ENCODE peak calls at places on chromosomes 16 and 17, in five cellular contexts. One of them, this sample, is unnamed.

GRCh38 chr17:14471052-14471451 is 170.2 kb downstream of the HS3ST3B1 start:
- DNase-seq in cardiac muscle cell: no peak
- DNase-seq in A549: peak; percentile 89
- DNase-seq in heart left ventricle: no peak
- DNase-seq in GM23338: no peak
- DNase-seq in this sample: no peak

GRCh38 chr17:7004398-7005253 is 7.8 kb upstream of the RNASEK start:
- DNase-seq in A549: peak; percentile 85
- DNase-seq in GM23338: peak; percentile 87
- DNase-seq in heart left ventricle: no peak
- DNase-seq in cardiac muscle cell: peak; percentile 75
- DNase-seq in this sample: no peak

GRCh38 chr17:28846231-28846630 is 3.6 kb upstream of the FAM222B start:
- DNase-seq in cardiac muscle cell: no peak
- DNase-seq in GM23338: no peak
- DNase-seq in heart left ventricle: no peak
- DNase-seq in A549: no peak
- DNase-seq in this sample: no peak

GRCh38 chr16:19831678-19832077 is 53.0 kb downstream of the GPRC5B start:
- DNase-seq in heart left ventricle: no peak
- DNase-seq in A549: peak; percentile 24
- DNase-seq in cardiac muscle cell: peak; percentile 35
- DNase-seq in GM23338: no peak
- DNase-seq in this sample: no peak

GRCh38 chr17:65546579-65546978 is 14.9 kb downstream of the AXIN2 start:
- DNase-seq in cardiac muscle cell: no peak
- DNase-seq in GM23338: no peak
- DNase-seq in heart left ventricle: no peak
- DNase-seq in A549: no peak
- DNase-seq in this sample: no peak

GRCh38 chr16:80806957-80807356 is 2.6 kb upstream of the CDYL2 start:
- DNase-seq in cardiac muscle cell: no peak
- DNase-seq in A549: peak; percentile 7
- DNase-seq in heart left ventricle: no peak
- DNase-seq in GM23338: no peak
- DNase-seq in this sample: no peak

GRCh38 chr17:80063815-80064585 is 27.6 kb downstream of the CCDC40 start:
- DNase-seq in cardiac muscle cell: no peak
- DNase-seq in GM23338: no peak
- DNase-seq in A549: peak; percentile 83
- DNase-seq in heart left ventricle: no peak
- DNase-seq in this sample: peak; percentile 71

GRCh38 chr17:39187152-39187830 is 10.2 kb downstream of the CACNB1 start:
- DNase-seq in GM23338: no peak
- DNase-seq in heart left ventricle: no peak
- DNase-seq in cardiac muscle cell: no peak
- DNase-seq in A549: no peak
- DNase-seq in this sample: no peak

GRCh38 chr17:32516940-32517711 is 30.3 kb downstream of the CDK5R1 start:
- DNase-seq in A549: no peak
- DNase-seq in heart left ventricle: no peak
- DNase-seq in cardiac muscle cell: no peak
- DNase-seq in GM23338: no peak
- DNase-seq in this sample: no peak

GRCh38 chr16:46926470-46927225 is 42.5 kb downstream of the GPT2 start:
- DNase-seq in cardiac muscle cell: no peak
- DNase-seq in GM23338: no peak
- DNase-seq in A549: no peak
- DNase-seq in heart left ventricle: no peak
- DNase-seq in this sample: no peak

GRCh38 chr17:17883801-17884200 is 47.0 kb upstream of the SREBF1 start:
- DNase-seq in cardiac muscle cell: no peak
- DNase-seq in heart left ventricle: no peak
- DNase-seq in GM23338: no peak
- DNase-seq in A549: no peak
- DNase-seq in this sample: no peak

GRCh38 chr16:4517812-4518211 is 20.8 kb downstream of the CDIP1 start:
- DNase-seq in A549: peak; percentile 47
- DNase-seq in heart left ventricle: no peak
- DNase-seq in GM23338: peak; percentile 87
- DNase-seq in cardiac muscle cell: peak; percentile 67
- DNase-seq in this sample: no peak

GRCh38 chr17:14813649-14814048 is 451.5 kb downstream of the PMP22 start:
- DNase-seq in A549: peak; percentile 52
- DNase-seq in GM23338: peak; percentile 95
- DNase-seq in heart left ventricle: peak; percentile 60
- DNase-seq in cardiac muscle cell: peak; percentile 59
- DNase-seq in this sample: no peak

GRCh38 chr17:45265823-45266222 is 3.9 kb upstream of the SPATA32 start:
- DNase-seq in cardiac muscle cell: no peak
- DNase-seq in A549: peak; percentile 57
- DNase-seq in heart left ventricle: no peak
- DNase-seq in GM23338: no peak
- DNase-seq in this sample: no peak

GRCh38 chr16:1767116-1767994 is 4.0 kb downstream of the NME3 start:
- DNase-seq in heart left ventricle: no peak
- DNase-seq in cardiac muscle cell: no peak
- DNase-seq in A549: no peak
- DNase-seq in GM23338: no peak
- DNase-seq in this sample: no peak

GRCh38 chr16:6428861-6429260 is 903.8 kb upstream of the RBFOX1 start:
- DNase-seq in A549: no peak
- DNase-seq in heart left ventricle: no peak
- DNase-seq in GM23338: no peak
- DNase-seq in cardiac muscle cell: no peak
- DNase-seq in this sample: no peak

GRCh38 chr17:81566461-81567126 is 14.4 kb upstream of the FAAP100 start:
- DNase-seq in cardiac muscle cell: no peak
- DNase-seq in GM23338: no peak
- DNase-seq in heart left ventricle: no peak
- DNase-seq in A549: peak; percentile 89
- DNase-seq in this sample: peak; percentile 86

GRCh38 chr17:47973541-47973940 is 2.6 kb downstream of the CDK5RAP3 start:
- DNase-seq in heart left ventricle: no peak
- DNase-seq in GM23338: no peak
- DNase-seq in A549: no peak
- DNase-seq in cardiac muscle cell: no peak
- DNase-seq in this sample: no peak

GRCh38 chr17:63458478-63458877 is 12.4 kb upstream of the CYB561 start:
- DNase-seq in GM23338: no peak
- DNase-seq in cardiac muscle cell: no peak
- DNase-seq in heart left ventricle: no peak
- DNase-seq in A549: no peak
- DNase-seq in this sample: no peak

GRCh38 chr17:358491-359133 is 6.0 kb upstream of the RPH3AL start:
- DNase-seq in GM23338: no peak
- DNase-seq in cardiac muscle cell: no peak
- DNase-seq in A549: no peak
- DNase-seq in heart left ventricle: peak; percentile 65
- DNase-seq in this sample: no peak

GRCh38 chr17:79800325-79801155 is 3.7 kb upstream of the CBX8 start:
- DNase-seq in cardiac muscle cell: no peak
- DNase-seq in GM23338: peak; percentile 92
- DNase-seq in A549: no peak
- DNase-seq in heart left ventricle: no peak
- DNase-seq in this sample: no peak

GRCh38 chr16:71610936-71611871 is 14.8 kb upstream of the MARVELD3 start:
- DNase-seq in cardiac muscle cell: peak; percentile 83
- DNase-seq in heart left ventricle: peak; percentile 77
- DNase-seq in GM23338: peak; percentile 94
- DNase-seq in A549: peak; percentile 76
- DNase-seq in this sample: no peak

GRCh38 chr17:4409659-4410058 is 24.1 kb upstream of the SPNS3 start:
- DNase-seq in GM23338: no peak
- DNase-seq in A549: no peak
- DNase-seq in heart left ventricle: no peak
- DNase-seq in cardiac muscle cell: no peak
- DNase-seq in this sample: no peak

GRCh38 chr17:82212331-82213250 is at the start of gene CCDC57:
- DNase-seq in A549: peak; percentile 85
- DNase-seq in heart left ventricle: peak; percentile 92
- DNase-seq in cardiac muscle cell: peak; percentile 87
- DNase-seq in GM23338: peak; percentile 83
- DNase-seq in this sample: peak; percentile 66

GRCh38 chr16:81401035-81401950 is 43.3 kb upstream of the CMIP start:
- DNase-seq in GM23338: no peak
- DNase-seq in A549: peak; percentile 97
- DNase-seq in cardiac muscle cell: no peak
- DNase-seq in heart left ventricle: no peak
- DNase-seq in this sample: peak; percentile 50

GRCh38 chr17:40179923-40180659 is 2.8 kb downstream of the RAPGEFL1 start:
- DNase-seq in GM23338: no peak
- DNase-seq in cardiac muscle cell: no peak
- DNase-seq in heart left ventricle: no peak
- DNase-seq in A549: no peak
- DNase-seq in this sample: no peak

GRCh38 chr17:59941131-59941530 is 23.4 kb downstream of the RNFT1 start:
- DNase-seq in heart left ventricle: no peak
- DNase-seq in cardiac muscle cell: no peak
- DNase-seq in A549: no peak
- DNase-seq in GM23338: no peak
- DNase-seq in this sample: no peak

GRCh38 chr16:9139965-9140364 is 48.5 kb downstream of the HAPSTR1 start:
- DNase-seq in heart left ventricle: peak; percentile 7
- DNase-seq in cardiac muscle cell: no peak
- DNase-seq in GM23338: peak; percentile 86
- DNase-seq in A549: peak; percentile 70
- DNase-seq in this sample: no peak

DNA sequence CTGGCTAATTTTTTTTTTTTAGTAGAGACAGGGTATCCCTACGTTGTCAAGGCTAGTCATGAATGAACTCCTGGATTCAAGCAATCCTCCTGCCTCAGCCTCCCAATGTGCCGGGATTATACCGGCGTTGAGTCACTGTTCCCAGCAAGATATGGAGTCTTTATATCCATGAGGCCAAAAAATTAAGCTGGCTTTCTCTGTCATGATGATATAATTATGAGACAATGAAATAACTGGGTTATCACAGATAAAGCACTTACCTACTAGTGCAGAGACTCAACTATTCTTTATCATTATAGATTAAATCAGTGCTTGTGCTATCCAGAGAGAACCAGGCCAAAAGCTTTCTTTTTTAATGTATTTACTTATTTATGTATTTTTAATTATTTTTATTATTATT is 36.2 kb downstream of the SMG6 start:
- DNase-seq in cardiac muscle cell: no peak
- DNase-seq in A549: no peak
- DNase-seq in heart left ventricle: no peak
- DNase-seq in GM23338: no peak
- DNase-seq in this sample: no peak
- H3K27ac ChIP-seq in cardiac muscle cell: peak overlapping the region; percentile 72
- H3K27ac ChIP-seq in A549: no peak overlapping the region
- H3K27ac ChIP-seq in heart left ventricle: no peak overlapping the region
- H3K27ac ChIP-seq in GM23338: no peak overlapping the region
- H3K27ac ChIP-seq in this sample: no peak overlapping the region

DNA sequence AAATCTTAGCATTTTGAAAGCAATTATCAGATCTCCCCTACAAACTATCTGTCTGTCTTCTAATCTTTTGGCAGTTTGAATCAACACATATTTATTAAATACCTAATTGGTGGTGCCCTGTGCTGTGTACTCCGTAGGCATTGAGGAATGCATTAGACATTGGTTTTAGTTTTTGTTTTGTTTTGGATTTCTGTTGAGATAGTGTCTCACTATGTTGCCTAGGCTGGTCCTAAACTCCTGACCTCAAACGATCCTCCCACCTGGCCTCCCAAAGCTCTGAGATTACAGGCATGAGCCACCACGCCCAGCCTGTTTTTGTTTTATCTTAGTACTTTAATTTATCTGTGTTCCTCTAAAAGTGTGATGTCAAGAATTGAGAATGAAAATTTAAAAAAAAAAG is 124.8 kb upstream of the RBL2 start:
- DNase-seq in cardiac muscle cell: no peak
- DNase-seq in A549: no peak
- DNase-seq in heart left ventricle: no peak
- DNase-seq in GM23338: no peak
- DNase-seq in this sample: no peak
- TF ChIP-seq CTCF in cardiac muscle cell: no peak
- TF ChIP-seq CTCF in A549: no peak
- TF ChIP-seq CTCF in heart left ventricle: no peak
- TF ChIP-seq CTCF in GM23338: no peak
- TF ChIP-seq CTCF in this sample: no peak

GRCh38 chr17:76492250-76492988 is 8.8 kb downstream of the RHBDF2 start:
- DNase-seq in cardiac muscle cell: no peak
- DNase-seq in GM23338: no peak
- DNase-seq in A549: no peak
- DNase-seq in heart left ventricle: no peak
- DNase-seq in this sample: no peak
- H3K27ac ChIP-seq in cardiac muscle cell: no peak overlapping the region
- H3K27ac ChIP-seq in GM23338: no peak overlapping the region
- H3K27ac ChIP-seq in A549: peak overlapping the region; percentile 9
- H3K27ac ChIP-seq in heart left ventricle: peak overlapping the region; percentile 65
- H3K27ac ChIP-seq in this sample: peak overlapping the region; percentile 4

GRCh38 chr16:58196898-58197313 is 1.0 kb downstream of the CSNK2A2 start:
- DNase-seq in A549: no peak
- DNase-seq in cardiac muscle cell: no peak
- DNase-seq in GM23338: peak; percentile 15
- DNase-seq in heart left ventricle: no peak
- DNase-seq in this sample: no peak

GRCh38 chr16:58198739-58199411 is 969 bp upstream of the CSNK2A2 start:
- DNase-seq in GM23338: peak; percentile 17
- DNase-seq in cardiac muscle cell: no peak
- DNase-seq in heart left ventricle: no peak
- DNase-seq in A549: no peak
- DNase-seq in this sample: no peak

GRCh38 chr16:58198022-58198683 is at the start of gene CSNK2A2:
- DNase-seq in heart left ventricle: peak; percentile 87
- DNase-seq in GM23338: peak; percentile 74
- DNase-seq in A549: peak; percentile 72
- DNase-seq in cardiac muscle cell: peak; percentile 90
- DNase-seq in this sample: peak; percentile 70

GRCh38 chr16:58195771-58196170 is 2.1 kb downstream of the CSNK2A2 start:
- DNase-seq in cardiac muscle cell: no peak
- DNase-seq in A549: no peak
- DNase-seq in heart left ventricle: no peak
- DNase-seq in GM23338: no peak
- DNase-seq in this sample: no peak

GRCh38 chr16:58197314-58198012 is 443 bp downstream of the CSNK2A2 start:
- DNase-seq in GM23338: peak; percentile 30
- DNase-seq in A549: no peak
- DNase-seq in cardiac muscle cell: peak; percentile 40
- DNase-seq in heart left ventricle: no peak
- DNase-seq in this sample: no peak
- TF ChIP-seq CTCF in GM23338: no peak
- TF ChIP-seq CTCF in A549: no peak
- TF ChIP-seq CTCF in cardiac muscle cell: no peak
- TF ChIP-seq CTCF in heart left ventricle: no peak
- TF ChIP-seq CTCF in this sample: no peak

GRCh38 chr16:68273459-68273858 is 9.1 kb downstream of the SLC7A6 start:
- DNase-seq in cardiac muscle cell: no peak
- DNase-seq in heart left ventricle: no peak
- DNase-seq in GM23338: no peak
- DNase-seq in A549: no peak
- DNase-seq in this sample: no peak
- H3K27ac ChIP-seq in cardiac muscle cell: no peak overlapping the region
- H3K27ac ChIP-seq in heart left ventricle: peak overlapping the region; percentile 66
- H3K27ac ChIP-seq in GM23338: no peak overlapping the region
- H3K27ac ChIP-seq in A549: no peak overlapping the region
- H3K27ac ChIP-seq in this sample: no peak overlapping the region